ENCODE peak calls at places on chromosome 12, in four cellular contexts. C is GM06990, O is lung, X is fibroblast of lung. G is an unnamed sample.

GRCh38 chr12:107580750-107581529 is 104.7 kb upstream of the PWP1 start:
- DNase-seq in O (no peak), C (no peak), X (peak), G (no peak)

GRCh38 chr12:122803937-122804336 is 29.6 kb downstream of the CCDC62 start:
- DNase-seq in C (no peak), O (no peak), X (no peak), G (no peak)

GRCh38 chr12:96347130-96347699 is 53.0 kb downstream of the CDK17 start:
- DNase-seq in C (no peak), O (no peak), X (no peak), G (no peak)

GRCh38 chr12:3311027-3311402 is 180.0 kb upstream of the PRMT8 start:
- DNase-seq in C (no peak), X (peak), O (no peak), G (no peak)

GRCh38 chr12:106710143-106710893 is 64.2 kb upstream of the RIC8B start:
- DNase-seq in C (no peak), X (no peak), O (no peak), G (no peak)

GRCh38 chr12:89016970-89017778 is 335.1 kb downstream of the DUSP6 start:
- DNase-seq in X (peak), C (no peak), O (peak), G (peak)

GRCh38 chr12:5070090-5070489 is 26.4 kb downstream of the KCNA5 start:
- DNase-seq in O (no peak), X (no peak), C (no peak), G (no peak)

GRCh38 chr12:43306066-43306465 is 245.9 kb downstream of the ADAMTS20 start:
- DNase-seq in X (peak), C (no peak), O (no peak), G (no peak)

GRCh38 chr12:1840561-1840960 is 20.2 kb downstream of the LRTM2 start:
- DNase-seq in C (no peak), O (no peak), X (no peak), G (no peak)

GRCh38 chr12:103884316-103884715 is 43.3 kb upstream of the NT5DC3 start:
- DNase-seq in O (no peak), C (no peak), X (peak), G (peak)

GRCh38 chr12:74449872-74450271 is 87.8 kb upstream of the ATXN7L3B start:
- DNase-seq in X (peak), C (no peak), O (no peak), G (no peak)

GRCh38 chr12:78183854-78184253 is 353.2 kb downstream of the NAV3 start:
- DNase-seq in X (peak), O (no peak), C (no peak), G (no peak)

GRCh38 chr12:27592548-27592947 is 68.5 kb downstream of the PPFIBP1 start:
- DNase-seq in O (no peak), C (peak), X (peak), G (peak)

GRCh38 chr12:124698211-124698997 is 131.0 kb upstream of the NCOR2 start:
- DNase-seq in X (peak), O (no peak), C (no peak), G (no peak)

GRCh38 chr12:16020034-16020433 is 108.9 kb downstream of the DERA start:
- DNase-seq in C (no peak), O (no peak), X (no peak), G (no peak)

GRCh38 chr12:108516511-108517275 is 1.6 kb downstream of the FICD start:
- DNase-seq in X (peak), C (no peak), O (no peak), G (no peak)

GRCh38 chr12:90481748-90482147 is 473.2 kb downstream of the CCER1 start:
- DNase-seq in X (no peak), O (no peak), C (no peak), G (no peak)

GRCh38 chr12:40093512-40093911 is 12.4 kb downstream of the SLC2A13 start:
- DNase-seq in C (no peak), O (no peak), X (no peak), G (no peak)

GRCh38 chr12:14416658-14417057 is 51.2 kb downstream of the ATF7IP start:
- DNase-seq in C (no peak), X (peak), O (no peak), G (no peak)

GRCh38 chr12:95173392-95174251 is 43.6 kb downstream of the FGD6 start:
- DNase-seq in O (peak), X (peak), C (no peak), G (no peak)

GRCh38 chr12:98137278-98137677 is 378.1 kb upstream of the TMPO start:
- DNase-seq in C (no peak), X (no peak), O (no peak), G (no peak)

GRCh38 chr12:116295327-116296263 is 18.1 kb upstream of the MED13L start:
- DNase-seq in O (no peak), C (no peak), X (peak), G (no peak)

GRCh38 chr12:7079826-7080125 is 12.5 kb downstream of the C1R start:
- DNase-seq in O (no peak), X (peak), C (no peak), G (no peak)

GRCh38 chr12:9719835-9720234 is 13.1 kb downstream of the CLECL1 start:
- DNase-seq in X (no peak), C (no peak), O (no peak), G (no peak)

GRCh38 chr12:126051611-126052107 is 986.4 kb downstream of the AACS start:
- DNase-seq in X (peak), C (no peak), O (no peak), G (no peak)

GRCh38 chr12:62581288-62582064 is 114.8 kb downstream of the MON2 start:
- DNase-seq in O (no peak), X (peak), C (peak), G (peak)

GRCh38 chr12:104285740-104286537 is 17.6 kb upstream of the EID3 start:
- DNase-seq in X (peak), O (peak), C (no peak), G (no peak)

GRCh38 chr12:94460594-94460959 is 910 bp upstream of the CEP83 start:
- DNase-seq in C (no peak), X (no peak), O (no peak), G (no peak)

GRCh38 chr12:123597100-123597499 is 4.8 kb upstream of the DDX55 start:
- DNase-seq in X (no peak), O (no peak), C (no peak), G (no peak)

GRCh38 chr12:104662908-104663307 is 206.2 kb downstream of the CHST11 start:
- DNase-seq in O (no peak), X (no peak), C (no peak), G (no peak)

GRCh38 chr12:24366514-24366913 is 417.0 kb upstream of the SOX5 start:
- DNase-seq in O (no peak), C (no peak), X (no peak), G (no peak)
- TF ChIP-seq CTCF in O (no peak), C (no peak), X (no peak), G (no peak)

GRCh38 chr12:100345020-100345767 is 11.7 kb upstream of the SLC17A8 start:
- DNase-seq in O (no peak), X (no peak), C (no peak), G (no peak)

GRCh38 chr12:100346660-100347059 is 10.2 kb upstream of the SLC17A8 start:
- DNase-seq in X (peak), C (no peak), O (no peak), G (no peak)

DNA sequence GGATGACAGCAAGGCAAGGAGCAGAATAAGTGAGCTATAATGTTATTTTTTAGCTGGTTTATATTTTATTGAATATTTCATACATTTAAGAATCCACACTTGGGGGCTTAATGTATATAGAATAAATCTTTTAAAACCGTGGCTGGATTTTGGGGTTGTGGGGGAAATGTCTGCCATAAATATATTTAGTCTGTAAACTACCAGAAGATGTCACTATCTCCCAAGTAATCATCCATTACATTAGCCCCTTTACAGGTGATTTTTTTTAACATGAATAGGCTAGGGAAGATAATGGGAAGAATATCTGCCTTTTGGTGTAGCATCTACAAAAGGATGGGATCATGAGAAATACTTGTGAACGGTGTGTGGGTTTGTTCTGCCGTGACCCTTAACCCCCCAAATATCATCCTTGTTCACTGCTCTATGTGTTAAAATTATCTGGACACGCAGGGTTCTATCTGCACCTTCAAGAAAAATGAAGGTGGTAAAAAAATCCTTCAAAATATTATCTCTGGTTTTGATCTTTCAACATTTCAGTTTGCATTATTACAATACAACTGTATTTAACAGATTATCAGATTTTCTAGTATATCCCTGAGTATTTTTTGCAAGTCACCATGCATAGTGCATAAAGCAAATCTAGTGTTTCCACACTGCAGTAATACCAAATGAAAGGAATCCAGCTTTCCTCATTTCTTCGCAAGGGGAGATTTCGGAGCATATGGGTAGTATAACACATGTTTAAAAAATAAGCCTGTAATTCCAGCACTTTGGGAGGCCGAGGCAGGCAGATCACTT is 8.0 kb upstream of the SLC17A8 start:
- DNase-seq in O (no peak), X (peak), C (no peak), G (peak)
- TF ChIP-seq CTCF in O (no peak), X (no peak), C (no peak), G (peak)

GRCh38 chr12:26466709-26467108 is 271.3 kb downstream of the SSPN start:
- DNase-seq in O (no peak), X (no peak), C (no peak), G (no peak)

GRCh38 chr12:26460361-26460760 is 265.0 kb downstream of the SSPN start:
- DNase-seq in C (no peak), O (no peak), X (no peak), G (no peak)

GRCh38 chr12:26469801-26470200 is 274.4 kb downstream of the SSPN start:
- DNase-seq in C (no peak), X (no peak), O (no peak), G (no peak)

GRCh38 chr12:26461799-26462198 is 266.4 kb downstream of the SSPN start:
- DNase-seq in O (no peak), C (peak), X (no peak), G (no peak)

GRCh38 chr12:26465419-26466097 is 270.2 kb downstream of the SSPN start:
- DNase-seq in C (no peak), O (no peak), X (no peak), G (no peak)
- TF ChIP-seq CTCF in C (peak), O (no peak), X (no peak), G (no peak)

DNA sequence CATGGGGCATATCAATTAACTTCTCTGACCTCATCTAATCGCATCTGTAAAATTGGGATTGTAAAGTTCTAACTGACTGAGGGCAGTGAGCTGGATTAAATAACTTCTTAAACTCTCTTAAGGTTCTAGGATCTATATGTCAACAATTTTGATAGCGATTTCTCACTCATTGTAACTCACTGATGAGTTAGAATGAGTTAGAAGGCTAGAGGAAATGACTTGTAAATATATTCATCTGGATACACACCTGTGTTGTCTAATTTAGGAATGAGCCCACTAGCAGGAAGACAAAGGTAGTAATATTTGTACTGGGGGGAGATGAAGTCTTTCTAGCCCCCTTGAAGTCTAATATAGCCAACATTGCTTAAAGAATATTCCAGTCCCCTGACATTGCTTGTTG is 46.3 kb upstream of the CERS5 start:
- DNase-seq in X (no peak), O (no peak), C (no peak), G (no peak)
- TF ChIP-seq CTCF in X (no peak), O (no peak), C (no peak), G (no peak)

GRCh38 chr12:70581199-70581598 is 56.0 kb downstream of the PTPRB start:
- DNase-seq in O (no peak), X (no peak), C (no peak), G (no peak)

GRCh38 chr12:70583251-70583650 is 54.0 kb downstream of the PTPRB start:
- DNase-seq in X (no peak), O (no peak), C (no peak), G (no peak)

GRCh38 chr12:70576341-70577282 is 60.6 kb downstream of the PTPRB start:
- DNase-seq in C (no peak), X (peak), O (no peak), G (peak)

GRCh38 chr12:70571705-70572269 is 65.4 kb downstream of the PTPRB start:
- DNase-seq in O (no peak), C (no peak), X (no peak), G (no peak)

DNA sequence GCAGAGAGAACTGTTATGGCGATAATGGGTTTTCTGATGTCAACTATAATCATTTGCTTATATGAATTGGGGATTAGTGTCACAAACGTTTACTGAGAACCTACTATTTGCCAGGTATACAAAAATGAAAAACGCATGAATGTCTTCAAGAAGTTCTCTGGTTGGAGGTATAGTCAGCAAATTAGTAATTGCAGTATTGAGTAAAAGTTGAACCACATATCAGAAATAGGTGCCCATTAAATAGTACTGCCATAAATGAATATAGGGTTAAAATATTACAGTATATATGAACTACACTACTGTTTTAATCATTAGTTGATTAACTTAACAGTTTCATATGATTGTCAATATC is 60.0 kb downstream of the PTPRB start:
- DNase-seq in X (no peak), O (no peak), C (no peak), G (no peak)
- TF ChIP-seq CTCF in X (no peak), O (no peak), C (no peak), G (no peak)

GRCh38 chr12:131756441-131756840 is 45.6 kb downstream of the SFSWAP start:
- DNase-seq in C (no peak), O (no peak), X (no peak), G (no peak)

GRCh38 chr12:131754184-131754583 is 43.3 kb downstream of the SFSWAP start:
- DNase-seq in O (no peak), X (no peak), C (no peak), G (no peak)

GRCh38 chr12:131757111-131757510 is 46.2 kb downstream of the SFSWAP start:
- DNase-seq in X (no peak), C (no peak), O (no peak), G (no peak)

GRCh38 chr12:131753757-131754156 is 42.9 kb downstream of the SFSWAP start:
- DNase-seq in X (no peak), C (no peak), O (no peak), G (no peak)

GRCh38 chr12:131755305-131756113 is 44.6 kb downstream of the SFSWAP start:
- DNase-seq in O (no peak), X (no peak), C (no peak), G (peak)
- TF ChIP-seq CTCF in O (no peak), X (no peak), C (peak), G (peak)

GRCh38 chr12:120649442-120650248 is 9.2 kb downstream of the CABP1 start:
- DNase-seq in X (no peak), C (no peak), O (no peak), G (no peak)
- TF ChIP-seq CTCF in X (no peak), C (no peak), O (no peak), G (no peak)

GRCh38 chr12:83404521-83404920 is 717.8 kb downstream of the TMTC2 start:
- DNase-seq in X (peak), C (no peak), O (no peak), G (no peak)
- TF ChIP-seq CTCF in X (no peak), C (no peak), O (no peak), G (no peak)

GRCh38 chr12:120699553-120699952 is 10.7 kb upstream of the UNC119B start:
- DNase-seq in O (no peak), X (no peak), C (no peak), G (no peak)

GRCh38 chr12:120693848-120694247 is 6.9 kb downstream of the MLEC start:
- DNase-seq in O (no peak), X (no peak), C (no peak), G (no peak)

GRCh38 chr12:120697344-120697743 is 10.4 kb downstream of the MLEC start:
- DNase-seq in C (no peak), O (no peak), X (no peak), G (no peak)

GRCh38 chr12:120698677-120699076 is 11.6 kb upstream of the UNC119B start:
- DNase-seq in O (no peak), C (no peak), X (no peak), G (no peak)

DNA sequence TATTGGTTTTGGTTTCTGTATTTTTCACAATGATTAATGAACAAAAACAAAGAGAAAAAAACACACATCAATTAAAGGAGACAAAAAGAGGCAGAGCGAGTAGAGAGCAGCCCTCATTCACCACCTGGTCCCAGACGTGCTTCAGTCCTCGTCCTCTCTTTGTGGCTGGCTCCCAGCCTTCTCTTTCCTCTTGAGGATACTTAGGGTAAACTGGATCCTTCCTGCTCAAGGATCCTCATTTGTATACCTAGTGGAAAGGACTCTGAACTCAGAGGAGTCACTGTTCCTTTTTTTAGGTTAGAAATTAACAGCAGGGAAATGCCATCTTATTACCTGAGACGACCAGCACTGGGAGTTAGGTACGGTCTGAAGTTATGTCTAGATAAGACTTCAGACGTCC is 9.7 kb downstream of the MLEC start:
- DNase-seq in C (no peak), X (no peak), O (peak), G (no peak)
- TF ChIP-seq CTCF in C (no peak), X (no peak), O (no peak), G (no peak)

G was measured in GM10248.